ENCODE peak calls at places on chromosomes 5 and 9, in six cellular contexts. Q, D, O, Y, L and E are unnamed samples.

GRCh38 chr5:142280066-142281011 is 44.5 kb downstream of the SPRY4 start:
- DNase-seq in Y (no peak), O (peak), D (peak), Q (peak), L (no peak), E (no peak)

GRCh38 chr5:172777381-172778222 is 6.6 kb upstream of the DUSP1 start:
- DNase-seq in Q (no peak), O (peak), D (peak), Y (peak), L (peak), E (peak)

GRCh38 chr9:114499528-114499927 is 5.7 kb downstream of the WHRN start:
- DNase-seq in L (no peak), D (no peak), Y (no peak), O (no peak), Q (peak), E (no peak)

GRCh38 chr9:72893437-72893836 is 59.4 kb downstream of the ALDH1A1 start:
- DNase-seq in L (no peak), O (no peak), D (no peak), Y (no peak), Q (no peak), E (no peak)

GRCh38 chr9:36499156-36499886 is 73.4 kb upstream of the MELK start:
- DNase-seq in D (no peak), Q (peak), Y (no peak), L (no peak), O (no peak), E (no peak)

GRCh38 chr5:138128344-138128743 is 10.9 kb downstream of the NME5 start:
- DNase-seq in D (no peak), L (no peak), O (no peak), Q (no peak), Y (no peak), E (no peak)

GRCh38 chr9:4515958-4516375 is 25.7 kb downstream of the SLC1A1 start:
- DNase-seq in O (peak), L (no peak), Y (no peak), Q (no peak), D (no peak), E (peak)

GRCh38 chr9:115350548-115350947 is 232.6 kb upstream of the TNC start:
- DNase-seq in D (no peak), O (no peak), Q (no peak), L (no peak), Y (no peak), E (no peak)

GRCh38 chr9:126611592-126612328 is 2.0 kb upstream of the LMX1B start:
- DNase-seq in Y (peak), O (peak), Q (peak), D (peak), L (peak), E (peak)

GRCh38 chr9:1125741-1126140 is 75.6 kb downstream of the DMRT2 start:
- DNase-seq in L (no peak), Y (no peak), Q (no peak), O (peak), D (no peak), E (no peak)

GRCh38 chr5:140591747-140592372 is 27.2 kb downstream of the SLC35A4 start:
- DNase-seq in L (no peak), Y (no peak), D (no peak), O (peak), Q (peak), E (peak)

GRCh38 chr9:126131066-126132010 is 195.3 kb upstream of the MVB12B start:
- DNase-seq in D (no peak), L (no peak), O (no peak), Y (no peak), Q (no peak), E (no peak)

GRCh38 chr5:154199263-154199662 is 8.7 kb downstream of the GALNT10 start:
- DNase-seq in Y (no peak), O (no peak), Q (no peak), D (no peak), L (no peak), E (no peak)

GRCh38 chr9:70412678-70413426 is 1.6 kb downstream of the KLF9 start:
- DNase-seq in Y (peak), Q (peak), O (peak), D (peak), L (peak), E (no peak)

GRCh38 chr5:68484307-68485068 is 268.9 kb downstream of the PIK3R1 start:
- DNase-seq in Q (no peak), O (peak), D (no peak), L (no peak), Y (no peak), E (no peak)

GRCh38 chr9:13274901-13275641 is 4.4 kb downstream of the MPDZ start:
- DNase-seq in L (no peak), Y (no peak), D (no peak), O (peak), Q (peak), E (no peak)

GRCh38 chr5:6287136-6287535 is 91.2 kb downstream of the MED10 start:
- DNase-seq in O (no peak), D (no peak), Y (no peak), L (no peak), Q (no peak), E (no peak)

GRCh38 chr9:92463989-92464388 is 18.3 kb downstream of the ASPN start:
- DNase-seq in D (no peak), O (peak), Y (no peak), Q (no peak), L (no peak), E (no peak)

GRCh38 chr9:82031538-82032280 is 43.1 kb downstream of the SPATA31D1 start:
- DNase-seq in L (no peak), Y (no peak), Q (peak), D (peak), O (peak), E (no peak)